ENCODE peak calls at places on chromosomes 4 and X, in four cellular contexts. T is HL-60, G is GM12878, W is K562. R is an unnamed sample.
A peak's percentile ranks its signal among the peaks of the same experiment; 100 is the strongest.

GRCh38 chr4:88159137-88159725 is 792 bp upstream of the ABCG2 start:
- DNase-seq in T (no peak), G (no peak), W (no peak), R (peak; percentile 8)

GRCh38 chrX:20529301-20529700 is 262.6 kb upstream of the RPS6KA3 start:
- DNase-seq in T (no peak), G (no peak), W (no peak), R (no peak)

GRCh38 chrX:18448416-18448815 is 23.0 kb downstream of the CDKL5 start:
- DNase-seq in T (no peak), G (no peak), W (no peak), R (no peak)

GRCh38 chr4:126533176-126533575 is 1099.6 kb upstream of the INTU start:
- DNase-seq in T (no peak), G (no peak), W (no peak), R (no peak)

GRCh38 chr4:149889976-149890375 is 74.3 kb upstream of the IQCM start:
- DNase-seq in T (no peak), G (no peak), W (no peak), R (no peak)

GRCh38 chrX:134669378-134670098 is 11.3 kb upstream of the PLAC1 start:
- DNase-seq in T (no peak), G (no peak), W (no peak), R (no peak)

GRCh38 chr4:89765966-89766365 is 71.0 kb downstream of the SNCA start:
- DNase-seq in T (no peak), G (no peak), W (no peak), R (no peak)

GRCh38 chr4:9996319-9997110 is 24.8 kb downstream of the SLC2A9 start:
- DNase-seq in T (no peak), G (no peak), W (no peak), R (no peak)

GRCh38 chr4:158811704-158812103 is 42.9 kb downstream of the FNIP2 start:
- DNase-seq in T (peak; percentile 33), G (no peak), W (no peak), R (no peak)

GRCh38 chr4:108172231-108172779 is 3.6 kb upstream of the LEF1 start:
- DNase-seq in T (no peak), G (no peak), W (no peak), R (no peak)

GRCh38 chrX:151970661-151971060 is 3.8 kb downstream of the GABRE start:
- DNase-seq in T (peak; percentile 34), G (no peak), W (no peak), R (no peak)

GRCh38 chrX:119521246-119521645 is 44.0 kb downstream of the STEEP1 start:
- DNase-seq in T (no peak), G (no peak), W (no peak), R (no peak)

GRCh38 chr4:145760176-145760575 is 80.2 kb downstream of the C4orf51 start:
- DNase-seq in T (no peak), G (no peak), W (no peak), R (no peak)

GRCh38 chrX:152451731-152451980 is 541 bp upstream of the GABRA3 start:
- DNase-seq in T (no peak), G (no peak), W (no peak), R (no peak)

GRCh38 chr4:95701500-95701899 is 138.4 kb upstream of the PDHA2 start:
- DNase-seq in T (no peak), G (no peak), W (no peak), R (no peak)

GRCh38 chrX:16671005-16671404 is 21.0 kb downstream of the S100G start:
- DNase-seq in T (no peak), G (no peak), W (peak; percentile 50), R (peak; percentile 3)

GRCh38 chr4:85084371-85085170 is 118.1 kb upstream of the WDFY3 start:
- DNase-seq in T (peak; percentile 27), G (no peak), W (peak; percentile 35), R (peak; percentile 0)

GRCh38 chr4:119490335-119490734 is 138.3 kb downstream of the PDE5A start:
- DNase-seq in T (no peak), G (no peak), W (no peak), R (no peak)

GRCh38 chr4:154626793-154627484 is 14.5 kb upstream of the FGG start:
- DNase-seq in T (no peak), G (no peak), W (peak; percentile 63), R (peak; percentile 59)

GRCh38 chr4:41024556-41025491 is 189.5 kb downstream of the APBB2 start:
- DNase-seq in T (no peak), G (no peak), W (no peak), R (no peak)

GRCh38 chr4:6859543-6859942 is 50.1 kb upstream of the TBC1D14 start:
- DNase-seq in T (no peak), G (no peak), W (no peak), R (no peak)

GRCh38 chrX:148984238-148984637 is 483.8 kb downstream of the AFF2 start:
- DNase-seq in T (no peak), G (no peak), W (no peak), R (no peak)

GRCh38 chr4:52961666-52962412 is 99.7 kb downstream of the RASL11B start:
- DNase-seq in T (no peak), G (no peak), W (no peak), R (no peak)

GRCh38 chr4:174983128-174983750 is 65.1 kb downstream of the ADAM29 start:
- DNase-seq in T (no peak), G (no peak), W (no peak), R (no peak)

GRCh38 chrX:120357186-120357585 is 4.7 kb upstream of the ATP1B4 start:
- DNase-seq in T (no peak), G (no peak), W (no peak), R (no peak)

GRCh38 chr4:87896020-87896621 is 63.4 kb downstream of the MEPE start:
- DNase-seq in T (peak; percentile 92), G (no peak), W (no peak), R (no peak)

GRCh38 chrX:102546818-102547493 is 30.4 kb upstream of the TMSB15A start:
- DNase-seq in T (no peak), G (no peak), W (no peak), R (peak; percentile 10)

GRCh38 chrX:69031971-69032391 is 133.3 kb downstream of the PJA1 start:
- DNase-seq in T (no peak), G (no peak), W (no peak), R (no peak)

GRCh38 chr4:16684083-16684482 is 214.4 kb downstream of the LDB2 start:
- DNase-seq in T (no peak), G (no peak), W (no peak), R (no peak)

GRCh38 chrX:63918611-63919010 is 133.6 kb upstream of the ARHGEF9 start:
- DNase-seq in T (no peak), G (no peak), W (no peak), R (no peak)
- TF ChIP-seq SPI1 in T (no peak), G (no peak), W (no peak), R (no peak)

DNA sequence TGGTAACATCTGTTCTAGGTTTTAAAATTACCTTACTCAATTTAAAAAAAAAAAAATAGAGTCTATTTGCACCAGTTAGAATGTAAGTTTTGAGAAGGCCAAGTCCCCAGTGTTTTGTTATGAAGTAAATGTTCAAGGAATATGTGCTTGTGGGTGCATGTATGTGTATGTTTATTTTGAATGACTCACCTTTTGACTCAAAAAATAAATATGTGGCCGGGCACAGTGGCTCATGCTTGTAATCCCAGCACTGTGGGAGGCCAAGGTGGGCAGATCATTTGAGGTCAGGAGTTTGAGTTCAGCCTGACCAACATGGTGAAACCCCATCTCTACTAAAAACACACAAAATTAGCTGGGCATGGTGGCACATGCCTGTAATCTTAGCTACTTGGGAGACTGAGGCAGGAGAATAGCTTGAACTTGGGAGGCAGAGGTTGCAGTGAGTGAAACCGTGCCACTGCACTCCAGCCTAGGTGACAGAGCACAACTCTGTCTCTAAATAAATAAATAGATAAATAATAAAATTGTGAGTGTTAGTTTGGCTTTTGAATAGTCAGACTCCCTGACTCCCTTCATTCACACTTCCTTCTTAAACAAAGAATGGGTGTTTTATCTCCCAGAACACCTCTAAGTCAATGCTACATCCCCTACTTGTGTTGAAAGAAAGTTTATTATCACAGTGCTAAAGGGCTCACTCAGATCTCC is 511.3 kb upstream of the PCDH7 start:
- DNase-seq in T (no peak), G (no peak), W (no peak), R (no peak)
- TF ChIP-seq POLR2AphosphoS5 in T (no peak), G (no peak), W (no peak), R (no peak)

GRCh38 chrX:275967-276587 is 5.1 kb upstream of the PLCXD1 start:
- DNase-seq in T (peak; percentile 43), G (no peak), W (peak; percentile 79), R (peak; percentile 75)
- TF ChIP-seq SPI1 in T (no peak), G (no peak), W (no peak), R (no peak)

DNA sequence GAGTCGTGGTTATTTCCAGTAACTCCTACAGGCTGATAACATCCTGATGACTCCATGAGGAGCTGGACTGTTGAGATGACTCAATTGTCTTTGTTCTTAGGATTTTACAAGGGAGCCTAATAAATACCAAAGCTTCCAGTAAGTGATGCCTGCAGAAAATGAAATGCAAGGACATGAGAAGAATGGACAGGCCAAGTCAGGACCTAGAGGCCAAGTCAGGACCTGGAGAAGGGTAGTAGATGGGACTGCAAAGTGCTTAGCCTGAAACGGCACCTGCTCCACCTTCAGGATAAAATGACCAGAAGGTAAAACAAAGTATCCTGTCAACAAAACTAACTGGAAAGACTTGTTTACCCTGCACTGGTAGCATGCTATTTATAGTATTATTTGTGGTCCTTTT is 6.4 kb upstream of the SLC10A6 start:
- DNase-seq in T (no peak), G (no peak), W (no peak), R (no peak)
- TF ChIP-seq POLR2AphosphoS5 in T (no peak), G (no peak), W (no peak), R (no peak)

DNA sequence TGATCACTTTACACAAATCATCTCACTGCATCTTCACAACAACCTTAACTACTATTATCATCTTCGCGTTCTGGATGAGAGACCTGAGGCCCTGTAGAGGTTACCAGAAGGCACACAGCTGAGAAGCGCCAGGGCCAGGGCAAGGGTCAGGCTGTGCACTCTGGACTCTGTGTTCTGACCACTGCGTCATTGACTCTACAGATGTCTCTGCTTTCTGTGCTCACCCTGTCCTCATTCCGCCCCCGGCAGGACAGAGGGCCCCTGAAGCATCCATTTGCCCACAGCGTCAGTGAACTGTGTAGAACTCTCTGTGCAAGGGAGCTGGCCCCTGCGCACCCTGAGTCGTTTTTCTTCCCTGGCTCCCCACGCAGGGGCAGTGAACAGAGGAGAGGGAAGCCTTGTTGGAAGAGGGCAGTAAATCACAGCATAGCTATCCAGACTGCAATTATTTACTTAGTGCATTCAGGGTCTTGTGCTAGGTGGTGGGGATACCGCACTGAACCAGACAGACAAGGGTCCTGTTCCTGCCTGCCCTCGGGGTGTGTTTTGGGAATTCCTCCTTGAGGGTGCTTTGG is 6.1 kb upstream of the WAS start:
- DNase-seq in T (no peak), G (no peak), W (no peak), R (no peak)
- TF ChIP-seq SPI1 in T (no peak), G (no peak), W (no peak), R (no peak)